ENCODE peak calls at places on chromosomes 12 and 14, in six cellular contexts. One of them, this sample, is unnamed.

GRCh38 chr14:24246765-24247212 is 4.4 kb upstream of the TINF2 start:
- DNase-seq in CD8-positive, alpha-beta T cell: peak; percentile 20
- DNase-seq in osteoblast: no peak
- DNase-seq in hepatocyte: no peak
- DNase-seq in AG09309: no peak
- DNase-seq in pancreas: no peak
- DNase-seq in this sample: no peak

GRCh38 chr12:88472775-88473174 is 107.5 kb downstream of the KITLG start:
- DNase-seq in CD8-positive, alpha-beta T cell: no peak
- DNase-seq in osteoblast: no peak
- DNase-seq in hepatocyte: no peak
- DNase-seq in AG09309: no peak
- DNase-seq in pancreas: no peak
- DNase-seq in this sample: no peak

GRCh38 chr14:80946187-80946586 is 4.6 kb upstream of the CEP128 start:
- DNase-seq in CD8-positive, alpha-beta T cell: no peak
- DNase-seq in osteoblast: no peak
- DNase-seq in hepatocyte: no peak
- DNase-seq in AG09309: no peak
- DNase-seq in pancreas: no peak
- DNase-seq in this sample: no peak

GRCh38 chr12:59699408-59700144 is 103.7 kb downstream of the SLC16A7 start:
- DNase-seq in CD8-positive, alpha-beta T cell: no peak
- DNase-seq in osteoblast: no peak
- DNase-seq in hepatocyte: peak; percentile 19
- DNase-seq in AG09309: peak; percentile 78
- DNase-seq in pancreas: no peak
- DNase-seq in this sample: peak; percentile 22

GRCh38 chr12:113306382-113306781 is 28.5 kb downstream of the SLC8B1 start:
- DNase-seq in CD8-positive, alpha-beta T cell: no peak
- DNase-seq in osteoblast: peak; percentile 31
- DNase-seq in hepatocyte: no peak
- DNase-seq in AG09309: no peak
- DNase-seq in pancreas: no peak
- DNase-seq in this sample: no peak

GRCh38 chr14:23568021-23568599 is 519 bp upstream of the AP1G2 start:
- DNase-seq in CD8-positive, alpha-beta T cell: no peak
- DNase-seq in osteoblast: peak; percentile 14
- DNase-seq in hepatocyte: no peak
- DNase-seq in AG09309: no peak
- DNase-seq in pancreas: no peak
- DNase-seq in this sample: no peak

GRCh38 chr14:41280745-41281144 is 325.9 kb upstream of the LRFN5 start:
- DNase-seq in CD8-positive, alpha-beta T cell: no peak
- DNase-seq in osteoblast: no peak
- DNase-seq in hepatocyte: peak; percentile 25
- DNase-seq in AG09309: no peak
- DNase-seq in pancreas: no peak
- DNase-seq in this sample: no peak

GRCh38 chr14:89445252-89445973 is 28.4 kb upstream of the FOXN3 start:
- DNase-seq in CD8-positive, alpha-beta T cell: peak; percentile 30
- DNase-seq in osteoblast: no peak
- DNase-seq in hepatocyte: no peak
- DNase-seq in AG09309: no peak
- DNase-seq in pancreas: no peak
- DNase-seq in this sample: no peak

GRCh38 chr12:15636060-15636890 is 152.9 kb downstream of the EPS8 start:
- DNase-seq in CD8-positive, alpha-beta T cell: no peak
- DNase-seq in osteoblast: no peak
- DNase-seq in hepatocyte: no peak
- DNase-seq in AG09309: no peak
- DNase-seq in pancreas: no peak
- DNase-seq in this sample: no peak

GRCh38 chr14:54621686-54622085 is 54.8 kb downstream of the SAMD4A start:
- DNase-seq in CD8-positive, alpha-beta T cell: no peak
- DNase-seq in osteoblast: peak; percentile 69
- DNase-seq in hepatocyte: no peak
- DNase-seq in AG09309: no peak
- DNase-seq in pancreas: no peak
- DNase-seq in this sample: no peak

GRCh38 chr14:31894351-31894750 is 182.8 kb upstream of the ARHGAP5 start:
- DNase-seq in CD8-positive, alpha-beta T cell: no peak
- DNase-seq in osteoblast: no peak
- DNase-seq in hepatocyte: no peak
- DNase-seq in AG09309: no peak
- DNase-seq in pancreas: no peak
- DNase-seq in this sample: no peak

GRCh38 chr14:77580964-77581505 is 35.4 kb downstream of the SPTLC2 start:
- DNase-seq in CD8-positive, alpha-beta T cell: no peak
- DNase-seq in osteoblast: peak; percentile 69
- DNase-seq in hepatocyte: peak; percentile 21
- DNase-seq in AG09309: peak; percentile 56
- DNase-seq in pancreas: no peak
- DNase-seq in this sample: peak; percentile 36

GRCh38 chr12:3150820-3151590 is 73.8 kb downstream of the TSPAN9 start:
- DNase-seq in CD8-positive, alpha-beta T cell: no peak
- DNase-seq in osteoblast: peak; percentile 91
- DNase-seq in hepatocyte: no peak
- DNase-seq in AG09309: no peak
- DNase-seq in pancreas: no peak
- DNase-seq in this sample: no peak

GRCh38 chr12:122028165-122028591 is 6.5 kb downstream of the BCL7A start:
- DNase-seq in CD8-positive, alpha-beta T cell: no peak
- DNase-seq in osteoblast: peak; percentile 95
- DNase-seq in hepatocyte: no peak
- DNase-seq in AG09309: no peak
- DNase-seq in pancreas: no peak
- DNase-seq in this sample: no peak

GRCh38 chr14:53793790-53794560 is 162.7 kb downstream of the BMP4 start:
- DNase-seq in CD8-positive, alpha-beta T cell: no peak
- DNase-seq in osteoblast: no peak
- DNase-seq in hepatocyte: no peak
- DNase-seq in AG09309: no peak
- DNase-seq in pancreas: no peak
- DNase-seq in this sample: no peak

GRCh38 chr14:86405250-86405649 is 875.3 kb downstream of the FLRT2 start:
- DNase-seq in CD8-positive, alpha-beta T cell: no peak
- DNase-seq in osteoblast: no peak
- DNase-seq in hepatocyte: no peak
- DNase-seq in AG09309: no peak
- DNase-seq in pancreas: no peak
- DNase-seq in this sample: no peak

GRCh38 chr14:86404425-86404824 is 874.5 kb downstream of the FLRT2 start:
- DNase-seq in CD8-positive, alpha-beta T cell: no peak
- DNase-seq in osteoblast: no peak
- DNase-seq in hepatocyte: no peak
- DNase-seq in AG09309: no peak
- DNase-seq in pancreas: no peak
- DNase-seq in this sample: no peak

GRCh38 chr14:86402547-86402946 is 872.6 kb downstream of the FLRT2 start:
- DNase-seq in CD8-positive, alpha-beta T cell: no peak
- DNase-seq in osteoblast: no peak
- DNase-seq in hepatocyte: no peak
- DNase-seq in AG09309: no peak
- DNase-seq in pancreas: no peak
- DNase-seq in this sample: no peak
- TF ChIP-seq CTCF in CD8-positive, alpha-beta T cell: no peak
- TF ChIP-seq CTCF in osteoblast: no peak
- TF ChIP-seq CTCF in hepatocyte: no peak
- TF ChIP-seq CTCF in AG09309: no peak
- TF ChIP-seq CTCF in pancreas: no peak
- TF ChIP-seq CTCF in this sample: no peak

DNA sequence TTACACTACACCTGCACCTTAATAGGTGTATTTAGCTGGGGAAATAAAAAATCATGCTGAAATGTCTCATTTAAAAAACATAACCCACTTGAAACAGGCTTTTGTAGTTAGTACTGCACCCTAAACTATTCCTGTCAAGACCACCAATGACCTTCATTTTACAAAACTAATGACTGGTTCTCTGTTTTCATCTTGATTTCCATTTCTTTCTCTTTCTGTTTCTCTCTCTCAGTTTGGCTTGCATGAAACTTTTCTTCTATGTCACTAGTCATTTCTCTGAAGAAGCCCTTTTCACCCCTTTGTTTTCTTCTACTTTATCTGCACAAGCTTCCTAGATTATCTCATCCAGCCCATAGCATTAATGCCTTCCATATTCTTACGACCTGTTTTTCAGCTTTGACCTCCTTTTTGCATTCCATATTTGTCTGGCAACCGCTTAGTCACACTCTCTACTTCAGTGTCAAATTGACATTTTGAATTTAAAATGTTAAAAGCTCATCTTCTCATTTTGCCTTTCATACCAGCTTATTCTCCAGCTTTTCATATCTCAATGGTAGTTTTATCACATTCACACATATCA is 32.7 kb upstream of the KLRF1 start:
- DNase-seq in CD8-positive, alpha-beta T cell: no peak
- DNase-seq in osteoblast: no peak
- DNase-seq in hepatocyte: no peak
- DNase-seq in AG09309: no peak
- DNase-seq in pancreas: no peak
- DNase-seq in this sample: no peak
- H3K4me3 ChIP-seq in CD8-positive, alpha-beta T cell: peak overlapping the region; percentile 10
- H3K4me3 ChIP-seq in osteoblast: no peak overlapping the region
- H3K4me3 ChIP-seq in hepatocyte: no peak overlapping the region
- H3K4me3 ChIP-seq in AG09309: no peak overlapping the region
- H3K4me3 ChIP-seq in pancreas: no peak overlapping the region
- H3K4me3 ChIP-seq in this sample: no peak overlapping the region

GRCh38 chr12:102659200-102659911 is 179.0 kb upstream of the IGF1 start:
- DNase-seq in CD8-positive, alpha-beta T cell: no peak
- DNase-seq in osteoblast: no peak
- DNase-seq in hepatocyte: no peak
- DNase-seq in AG09309: no peak
- DNase-seq in pancreas: no peak
- DNase-seq in this sample: no peak
- TF ChIP-seq CTCF in CD8-positive, alpha-beta T cell: no peak
- TF ChIP-seq CTCF in osteoblast: peak; percentile 16
- TF ChIP-seq CTCF in hepatocyte: no peak
- TF ChIP-seq CTCF in AG09309: peak; percentile 30
- TF ChIP-seq CTCF in pancreas: no peak
- TF ChIP-seq CTCF in this sample: peak; percentile 23

GRCh38 chr14:55689971-55690871 is 110.2 kb downstream of the KTN1 start:
- DNase-seq in CD8-positive, alpha-beta T cell: no peak
- DNase-seq in osteoblast: no peak
- DNase-seq in hepatocyte: no peak
- DNase-seq in AG09309: no peak
- DNase-seq in pancreas: no peak
- DNase-seq in this sample: no peak
- H3K4me3 ChIP-seq in CD8-positive, alpha-beta T cell: no peak overlapping the region
- H3K4me3 ChIP-seq in osteoblast: no peak overlapping the region
- H3K4me3 ChIP-seq in hepatocyte: no peak overlapping the region
- H3K4me3 ChIP-seq in AG09309: no peak overlapping the region
- H3K4me3 ChIP-seq in pancreas: no peak overlapping the region
- H3K4me3 ChIP-seq in this sample: no peak overlapping the region

DNA sequence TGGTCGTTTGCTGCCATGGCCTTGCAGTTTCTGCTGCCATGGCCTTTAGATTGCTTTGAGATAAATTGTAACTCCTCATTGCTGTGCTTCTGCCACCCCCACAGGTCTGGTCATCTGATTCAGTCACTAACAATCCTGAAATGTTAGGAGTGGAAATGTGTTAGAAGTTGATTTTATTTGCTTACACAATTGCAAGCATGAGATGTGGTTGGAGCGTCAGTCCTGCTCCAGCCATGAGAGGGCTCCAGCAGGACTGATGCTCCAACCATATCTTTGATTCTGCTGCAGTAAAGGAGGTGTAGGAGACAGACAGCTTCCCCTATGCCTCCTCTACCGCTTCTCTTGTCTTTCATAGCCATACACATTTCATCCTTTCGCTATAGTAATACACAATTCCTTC is 226.8 kb upstream of the RGS6 start:
- DNase-seq in CD8-positive, alpha-beta T cell: no peak
- DNase-seq in osteoblast: no peak
- DNase-seq in hepatocyte: no peak
- DNase-seq in AG09309: no peak
- DNase-seq in pancreas: no peak
- DNase-seq in this sample: no peak
- TF ChIP-seq CTCF in CD8-positive, alpha-beta T cell: no peak
- TF ChIP-seq CTCF in osteoblast: peak; percentile 33
- TF ChIP-seq CTCF in hepatocyte: no peak
- TF ChIP-seq CTCF in AG09309: peak; percentile 12
- TF ChIP-seq CTCF in pancreas: no peak
- TF ChIP-seq CTCF in this sample: no peak

This sample was measured in HFF-Myc.